ENCODE peak calls at places on chromosomes 6 and 20, in five cellular contexts. One of them, this sample, is unnamed.

GRCh38 chr6:2086328-2087008 is 158.9 kb downstream of the GMDS start:
- DNase-seq in A549: no peak
- DNase-seq in astrocyte: no peak
- DNase-seq in GM23248: peak
- DNase-seq in heart left ventricle: no peak
- DNase-seq in this sample: no peak

GRCh38 chr6:47734826-47735481 is 36.6 kb downstream of the ADGRF4 start:
- DNase-seq in A549: no peak
- DNase-seq in astrocyte: no peak
- DNase-seq in GM23248: no peak
- DNase-seq in heart left ventricle: no peak
- DNase-seq in this sample: no peak

GRCh38 chr6:101284131-101284530 is 109.4 kb upstream of the GRIK2 start:
- DNase-seq in A549: no peak
- DNase-seq in astrocyte: no peak
- DNase-seq in GM23248: no peak
- DNase-seq in heart left ventricle: no peak
- DNase-seq in this sample: no peak

GRCh38 chr6:101761124-101761601 is 367.7 kb downstream of the GRIK2 start:
- DNase-seq in A549: no peak
- DNase-seq in astrocyte: peak
- DNase-seq in GM23248: peak
- DNase-seq in heart left ventricle: no peak
- DNase-seq in this sample: no peak

GRCh38 chr6:133590814-133591213 is 298.1 kb upstream of the TCF21 start:
- DNase-seq in A549: no peak
- DNase-seq in astrocyte: no peak
- DNase-seq in GM23248: peak
- DNase-seq in heart left ventricle: no peak
- DNase-seq in this sample: no peak

GRCh38 chr6:161152904-161153662 is 120.8 kb downstream of the AGPAT4 start:
- DNase-seq in A549: peak
- DNase-seq in astrocyte: no peak
- DNase-seq in GM23248: peak
- DNase-seq in heart left ventricle: no peak
- DNase-seq in this sample: no peak

GRCh38 chr20:37541326-37541725 is 13.7 kb upstream of the BLCAP start:
- DNase-seq in A549: no peak
- DNase-seq in astrocyte: no peak
- DNase-seq in GM23248: no peak
- DNase-seq in heart left ventricle: no peak
- DNase-seq in this sample: no peak

GRCh38 chr6:31272431-31272830 is 539 bp upstream of the HLA-C start:
- DNase-seq in A549: no peak
- DNase-seq in astrocyte: no peak
- DNase-seq in GM23248: peak
- DNase-seq in heart left ventricle: no peak
- DNase-seq in this sample: no peak

GRCh38 chr6:144590540-144590939 is 305.4 kb downstream of the UTRN start:
- DNase-seq in A549: no peak
- DNase-seq in astrocyte: no peak
- DNase-seq in GM23248: no peak
- DNase-seq in heart left ventricle: no peak
- DNase-seq in this sample: no peak

GRCh38 chr20:43895235-43895634 is 19.4 kb upstream of the TOX2 start:
- DNase-seq in A549: no peak
- DNase-seq in astrocyte: peak
- DNase-seq in GM23248: peak
- DNase-seq in heart left ventricle: no peak
- DNase-seq in this sample: no peak

GRCh38 chr6:90596967-90597539 is 10.2 kb upstream of the MAP3K7 start:
- DNase-seq in A549: no peak
- DNase-seq in astrocyte: no peak
- DNase-seq in GM23248: no peak
- DNase-seq in heart left ventricle: no peak
- DNase-seq in this sample: no peak

GRCh38 chr20:57780398-57780797 is 70.6 kb upstream of the PMEPA1 start:
- DNase-seq in A549: no peak
- DNase-seq in astrocyte: no peak
- DNase-seq in GM23248: no peak
- DNase-seq in heart left ventricle: no peak
- DNase-seq in this sample: no peak

GRCh38 chr6:44217332-44218143 is 812 bp downstream of the MYMX start:
- DNase-seq in A549: no peak
- DNase-seq in astrocyte: peak
- DNase-seq in GM23248: peak
- DNase-seq in heart left ventricle: peak
- DNase-seq in this sample: peak

GRCh38 chr6:144406796-144407195 is 121.7 kb downstream of the UTRN start:
- DNase-seq in A549: no peak
- DNase-seq in astrocyte: no peak
- DNase-seq in GM23248: no peak
- DNase-seq in heart left ventricle: no peak
- DNase-seq in this sample: no peak

GRCh38 chr6:16033214-16033613 is 95.7 kb upstream of the MYLIP start:
- DNase-seq in A549: no peak
- DNase-seq in astrocyte: no peak
- DNase-seq in GM23248: no peak
- DNase-seq in heart left ventricle: no peak
- DNase-seq in this sample: no peak

GRCh38 chr20:7113577-7114466 is 346.3 kb downstream of the BMP2 start:
- DNase-seq in A549: peak
- DNase-seq in astrocyte: peak
- DNase-seq in GM23248: peak
- DNase-seq in heart left ventricle: peak
- DNase-seq in this sample: no peak

GRCh38 chr6:142945071-142945445 is at the start of gene HIVEP2:
- DNase-seq in A549: peak
- DNase-seq in astrocyte: peak
- DNase-seq in GM23248: peak
- DNase-seq in heart left ventricle: peak
- DNase-seq in this sample: peak

GRCh38 chr6:158853072-158853871 is 34.1 kb upstream of the EZR start:
- DNase-seq in A549: peak
- DNase-seq in astrocyte: peak
- DNase-seq in GM23248: peak
- DNase-seq in heart left ventricle: no peak
- DNase-seq in this sample: no peak

GRCh38 chr20:50746138-50746940 is 15.0 kb downstream of the PARD6B start:
- DNase-seq in A549: no peak
- DNase-seq in astrocyte: peak
- DNase-seq in GM23248: peak
- DNase-seq in heart left ventricle: no peak
- DNase-seq in this sample: no peak

GRCh38 chr6:145723646-145724045 is 11.7 kb downstream of the EPM2A start:
- DNase-seq in A549: no peak
- DNase-seq in astrocyte: no peak
- DNase-seq in GM23248: no peak
- DNase-seq in heart left ventricle: no peak
- DNase-seq in this sample: no peak

GRCh38 chr6:132764370-132764769 is 6.7 kb upstream of the VNN2 start:
- DNase-seq in A549: peak
- DNase-seq in astrocyte: peak
- DNase-seq in GM23248: peak
- DNase-seq in heart left ventricle: peak
- DNase-seq in this sample: no peak

GRCh38 chr20:49801882-49802281 is 10.7 kb upstream of the SLC9A8 start:
- DNase-seq in A549: no peak
- DNase-seq in astrocyte: no peak
- DNase-seq in GM23248: no peak
- DNase-seq in heart left ventricle: no peak
- DNase-seq in this sample: no peak

GRCh38 chr6:110020888-110021287 is 42.8 kb downstream of the GPR6 start:
- DNase-seq in A549: no peak
- DNase-seq in astrocyte: no peak
- DNase-seq in GM23248: no peak
- DNase-seq in heart left ventricle: no peak
- DNase-seq in this sample: no peak

GRCh38 chr6:83309344-83309743 is 116.2 kb downstream of the RWDD2A start:
- DNase-seq in A549: no peak
- DNase-seq in astrocyte: no peak
- DNase-seq in GM23248: no peak
- DNase-seq in heart left ventricle: no peak
- DNase-seq in this sample: no peak

GRCh38 chr6:44192428-44193041 is 24.2 kb upstream of the MYMX start:
- DNase-seq in A549: no peak
- DNase-seq in astrocyte: no peak
- DNase-seq in GM23248: no peak
- DNase-seq in heart left ventricle: no peak
- DNase-seq in this sample: no peak

GRCh38 chr6:82494367-82494766 is 130.8 kb downstream of the TPBG start:
- DNase-seq in A549: no peak
- DNase-seq in astrocyte: no peak
- DNase-seq in GM23248: no peak
- DNase-seq in heart left ventricle: no peak
- DNase-seq in this sample: no peak

GRCh38 chr6:95142661-95143060 is 434.7 kb upstream of the MANEA start:
- DNase-seq in A549: no peak
- DNase-seq in astrocyte: no peak
- DNase-seq in GM23248: no peak
- DNase-seq in heart left ventricle: no peak
- DNase-seq in this sample: no peak

GRCh38 chr20:5484346-5484745 is 167.6 kb upstream of the PROKR2 start:
- DNase-seq in A549: no peak
- DNase-seq in astrocyte: no peak
- DNase-seq in GM23248: no peak
- DNase-seq in heart left ventricle: no peak
- DNase-seq in this sample: no peak

GRCh38 chr6:52500268-52501129 is 76.4 kb downstream of the TRAM2 start:
- DNase-seq in A549: no peak
- DNase-seq in astrocyte: no peak
- DNase-seq in GM23248: no peak
- DNase-seq in heart left ventricle: peak
- DNase-seq in this sample: no peak

GRCh38 chr6:170305772-170306323 is 710 bp upstream of the FAM120B start:
- DNase-seq in A549: no peak
- DNase-seq in astrocyte: no peak
- DNase-seq in GM23248: no peak
- DNase-seq in heart left ventricle: no peak
- DNase-seq in this sample: no peak
- H3K4me3 ChIP-seq in A549: peak
- H3K4me3 ChIP-seq in astrocyte: peak
- H3K4me3 ChIP-seq in GM23248: peak
- H3K4me3 ChIP-seq in heart left ventricle: peak
- H3K4me3 ChIP-seq in this sample: peak

GRCh38 chr20:19679931-19680330 is 78.1 kb upstream of the RIN2 start:
- DNase-seq in A549: no peak
- DNase-seq in astrocyte: no peak
- DNase-seq in GM23248: no peak
- DNase-seq in heart left ventricle: no peak
- DNase-seq in this sample: no peak

GRCh38 chr20:19672498-19672897 is 85.6 kb upstream of the RIN2 start:
- DNase-seq in A549: no peak
- DNase-seq in astrocyte: no peak
- DNase-seq in GM23248: no peak
- DNase-seq in heart left ventricle: no peak
- DNase-seq in this sample: no peak

GRCh38 chr20:19673575-19673974 is 84.5 kb upstream of the RIN2 start:
- DNase-seq in A549: no peak
- DNase-seq in astrocyte: no peak
- DNase-seq in GM23248: peak
- DNase-seq in heart left ventricle: no peak
- DNase-seq in this sample: no peak

GRCh38 chr20:19670829-19671228 is 87.2 kb upstream of the RIN2 start:
- DNase-seq in A549: no peak
- DNase-seq in astrocyte: no peak
- DNase-seq in GM23248: no peak
- DNase-seq in heart left ventricle: no peak
- DNase-seq in this sample: peak

GRCh38 chr20:19676202-19676601 is 81.9 kb upstream of the RIN2 start:
- DNase-seq in A549: no peak
- DNase-seq in astrocyte: no peak
- DNase-seq in GM23248: no peak
- DNase-seq in heart left ventricle: no peak
- DNase-seq in this sample: no peak
- H3K4me3 ChIP-seq in A549: no peak
- H3K4me3 ChIP-seq in astrocyte: no peak
- H3K4me3 ChIP-seq in GM23248: no peak
- H3K4me3 ChIP-seq in heart left ventricle: no peak
- H3K4me3 ChIP-seq in this sample: no peak

DNA sequence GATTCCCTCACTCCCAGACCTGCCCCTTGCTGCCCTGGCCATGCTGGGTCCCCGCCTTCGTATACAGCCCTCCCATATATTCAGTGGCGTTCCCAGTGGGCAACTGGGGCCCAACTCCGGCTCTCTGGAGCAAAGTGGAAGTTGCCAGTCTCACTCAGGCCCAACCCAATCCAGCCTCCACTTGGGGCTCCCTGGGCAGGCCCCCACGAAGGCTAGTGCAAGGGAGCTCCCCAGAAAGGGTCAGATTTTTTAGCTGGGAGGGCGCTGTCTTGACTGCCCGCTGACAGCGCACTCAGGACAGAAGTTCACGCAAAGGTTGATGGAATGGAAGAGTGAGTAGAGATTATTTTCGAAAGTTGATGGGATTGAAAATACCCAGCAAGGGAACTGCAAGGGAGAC is 5.9 kb downstream of the TP53TG5 start:
- DNase-seq in A549: no peak
- DNase-seq in astrocyte: no peak
- DNase-seq in GM23248: no peak
- DNase-seq in heart left ventricle: no peak
- DNase-seq in this sample: no peak
- H3K4me3 ChIP-seq in A549: no peak
- H3K4me3 ChIP-seq in astrocyte: no peak
- H3K4me3 ChIP-seq in GM23248: peak
- H3K4me3 ChIP-seq in heart left ventricle: no peak
- H3K4me3 ChIP-seq in this sample: no peak

GRCh38 chr20:54346269-54346668 is 129.1 kb upstream of the DOK5 start:
- DNase-seq in A549: no peak
- DNase-seq in astrocyte: no peak
- DNase-seq in GM23248: peak
- DNase-seq in heart left ventricle: no peak
- DNase-seq in this sample: no peak

GRCh38 chr20:54347216-54347833 is 128.1 kb upstream of the DOK5 start:
- DNase-seq in A549: no peak
- DNase-seq in astrocyte: no peak
- DNase-seq in GM23248: peak
- DNase-seq in heart left ventricle: no peak
- DNase-seq in this sample: no peak

GRCh38 chr20:54343634-54344033 is 131.8 kb upstream of the DOK5 start:
- DNase-seq in A549: no peak
- DNase-seq in astrocyte: no peak
- DNase-seq in GM23248: no peak
- DNase-seq in heart left ventricle: no peak
- DNase-seq in this sample: no peak

GRCh38 chr20:54345301-54345724 is 130.1 kb upstream of the DOK5 start:
- DNase-seq in A549: peak
- DNase-seq in astrocyte: peak
- DNase-seq in GM23248: peak
- DNase-seq in heart left ventricle: no peak
- DNase-seq in this sample: no peak

DNA sequence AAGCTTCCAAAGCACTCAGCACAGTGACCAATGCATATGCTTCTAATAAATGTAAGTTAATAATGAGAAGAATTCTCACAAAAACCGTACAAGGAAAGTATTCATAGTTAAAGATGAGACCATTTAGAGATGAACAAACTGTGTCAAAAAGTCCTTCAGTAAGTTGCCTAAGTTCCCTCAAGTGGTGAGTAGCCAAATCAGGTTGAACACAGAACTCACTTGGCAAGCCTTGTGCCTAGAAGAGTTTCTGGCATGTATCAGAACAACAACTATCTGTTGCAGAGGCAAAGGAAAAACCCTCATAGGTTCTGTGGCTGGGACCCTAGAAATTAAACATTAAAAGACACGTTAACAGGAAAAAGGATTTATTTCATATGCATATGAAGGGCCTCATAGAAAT is 129.6 kb upstream of the DOK5 start:
- DNase-seq in A549: no peak
- DNase-seq in astrocyte: peak
- DNase-seq in GM23248: peak
- DNase-seq in heart left ventricle: no peak
- DNase-seq in this sample: no peak
- H3K4me3 ChIP-seq in A549: no peak
- H3K4me3 ChIP-seq in astrocyte: no peak
- H3K4me3 ChIP-seq in GM23248: peak
- H3K4me3 ChIP-seq in heart left ventricle: no peak
- H3K4me3 ChIP-seq in this sample: no peak

This sample was measured in gastrocnemius medialis.